ENCODE peak calls at places on chromosome 4, in five cellular contexts. K is BE2C; I is spleen; L is CD8-positive, alpha-beta T cell; P is nephron progenitor cell. O is an unnamed sample.

GRCh38 chr4:106034205-106034604 is 138.9 kb downstream of the NPNT start:
- DNase-seq in K (no peak), I (no peak), L (no peak), P (no peak), O (no peak)

GRCh38 chr4:147831452-147832192 is 99.7 kb downstream of the ARHGAP10 start:
- DNase-seq in K (peak), I (no peak), L (no peak), P (no peak), O (no peak)

GRCh38 chr4:8289956-8290700 is 20.6 kb downstream of the HTRA3 start:
- DNase-seq in K (peak), I (peak), L (no peak), P (no peak), O (peak)

GRCh38 chr4:113901994-113902787 is 77.3 kb downstream of the ARSJ start:
- DNase-seq in K (no peak), I (peak), L (peak), P (no peak), O (no peak)

GRCh38 chr4:15327311-15328298 is 100.2 kb upstream of the C1QTNF7 start:
- DNase-seq in K (no peak), I (no peak), L (no peak), P (no peak), O (no peak)

GRCh38 chr4:75514949-75515612 is 808 bp downstream of the THAP6 start:
- DNase-seq in K (no peak), I (no peak), L (no peak), P (no peak), O (no peak)

GRCh38 chr4:128558896-128559669 is 250.4 kb upstream of the JADE1 start:
- DNase-seq in K (no peak), I (no peak), L (no peak), P (no peak), O (no peak)

GRCh38 chr4:1172971-1173757 is 781 bp upstream of the SPON2 start:
- DNase-seq in K (no peak), I (no peak), L (no peak), P (no peak), O (peak)

GRCh38 chr4:123327846-123328447 is 68.6 kb upstream of the SPRY1 start:
- DNase-seq in K (no peak), I (no peak), L (no peak), P (no peak), O (no peak)

GRCh38 chr4:121706595-121707021 is 9.8 kb upstream of the ANXA5 start:
- DNase-seq in K (no peak), I (no peak), L (peak), P (no peak), O (no peak)

GRCh38 chr4:38926917-38927316 is 59.3 kb downstream of the FAM114A1 start:
- DNase-seq in K (no peak), I (no peak), L (no peak), P (no peak), O (no peak)

GRCh38 chr4:165326831-165327210 is 648 bp upstream of the MSMO1 start:
- DNase-seq in K (no peak), I (peak), L (no peak), P (peak), O (no peak)

GRCh38 chr4:6111354-6111930 is 88.9 kb downstream of the JAKMIP1 start:
- DNase-seq in K (peak), I (no peak), L (no peak), P (no peak), O (no peak)

GRCh38 chr4:31194823-31195222 is 474.7 kb downstream of the PCDH7 start:
- DNase-seq in K (no peak), I (no peak), L (no peak), P (no peak), O (no peak)

GRCh38 chr4:52017809-52018208 is 2.4 kb downstream of the LRRC66 start:
- DNase-seq in K (no peak), I (no peak), L (no peak), P (no peak), O (no peak)

GRCh38 chr4:20773144-20773997 is 73.1 kb downstream of the PACRGL start:
- DNase-seq in K (peak), I (no peak), L (no peak), P (peak), O (peak)

GRCh38 chr4:54228563-54229501 is at the start of gene PDGFRA:
- DNase-seq in K (no peak), I (no peak), L (no peak), P (peak), O (no peak)

GRCh38 chr4:7827566-7827965 is 112.1 kb downstream of the AFAP1 start:
- DNase-seq in K (no peak), I (no peak), L (no peak), P (no peak), O (no peak)

DNA sequence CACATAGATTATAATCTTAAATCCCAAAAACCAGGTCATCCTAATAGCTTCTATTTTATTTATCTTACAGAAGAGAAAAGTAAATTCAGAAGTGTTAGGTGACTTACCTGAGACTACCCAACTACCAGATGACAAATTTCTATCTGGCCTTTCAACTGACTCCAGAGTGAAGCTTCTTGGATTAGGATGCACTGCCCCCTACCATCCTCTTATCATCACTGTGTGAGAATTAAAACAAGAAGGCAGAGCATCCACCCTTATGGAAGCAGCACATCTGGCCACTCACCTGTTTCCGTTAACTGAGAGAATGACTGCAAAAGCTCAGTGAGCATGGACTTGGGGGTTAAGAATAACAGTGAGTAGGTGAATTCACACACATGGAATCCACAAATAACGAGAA is 502.6 kb upstream of the TECRL start:
- DNase-seq in K (no peak), I (no peak), L (no peak), P (no peak), O (no peak)
- TF ChIP-seq CTCF in K (peak), I (no peak), L (no peak), P (no peak), O (no peak)

GRCh38 chr4:59630922-59631321 is 1569.2 kb upstream of the ADGRL3 start:
- DNase-seq in K (no peak), I (no peak), L (no peak), P (no peak), O (no peak)
- TF ChIP-seq CTCF in K (no peak), I (no peak), L (no peak), P (no peak), O (no peak)

DNA sequence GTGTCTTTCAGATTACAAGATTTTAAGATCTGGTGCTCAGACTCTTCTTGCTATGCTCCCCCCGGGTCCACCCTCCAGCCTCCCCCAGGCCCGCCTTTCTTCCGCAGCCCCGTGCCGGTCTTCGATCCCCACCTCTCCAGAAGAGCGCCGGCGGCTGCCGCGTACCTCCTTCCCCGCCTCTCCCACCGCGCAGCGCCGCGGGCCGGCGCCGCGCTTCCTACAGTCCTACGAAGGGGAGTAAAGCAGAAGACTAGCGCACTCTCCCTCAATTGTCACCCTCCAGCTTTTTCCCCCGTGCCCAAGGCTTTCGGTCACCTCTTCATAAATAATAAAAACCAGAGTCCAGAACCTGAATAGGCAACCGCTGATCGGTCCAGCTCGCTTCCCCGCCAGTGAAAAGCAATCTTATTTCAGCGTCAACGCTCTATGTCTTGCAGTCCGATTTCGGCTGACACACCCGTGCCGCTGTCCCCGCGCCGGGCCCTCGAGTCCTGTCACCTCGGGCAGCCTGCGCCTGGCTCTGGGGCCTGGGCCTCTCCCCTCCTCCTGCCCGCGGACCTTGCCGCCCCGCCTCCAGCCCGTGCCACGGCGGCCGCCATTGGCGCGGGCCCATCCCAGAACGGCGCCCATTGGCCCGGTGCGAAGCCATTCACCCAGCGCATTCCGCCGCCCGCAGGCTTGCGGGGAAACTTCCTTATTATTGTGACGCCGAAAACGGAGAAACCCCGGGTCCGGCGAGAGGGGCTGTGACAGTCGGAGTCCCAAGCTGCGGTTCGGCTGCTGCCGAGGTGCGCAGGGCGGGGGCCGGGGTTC is at the start of gene HERC3:
- DNase-seq in K (peak), I (peak), L (peak), P (peak), O (peak)
- TF ChIP-seq CTCF in K (no peak), I (no peak), L (no peak), P (no peak), O (no peak)

DNA sequence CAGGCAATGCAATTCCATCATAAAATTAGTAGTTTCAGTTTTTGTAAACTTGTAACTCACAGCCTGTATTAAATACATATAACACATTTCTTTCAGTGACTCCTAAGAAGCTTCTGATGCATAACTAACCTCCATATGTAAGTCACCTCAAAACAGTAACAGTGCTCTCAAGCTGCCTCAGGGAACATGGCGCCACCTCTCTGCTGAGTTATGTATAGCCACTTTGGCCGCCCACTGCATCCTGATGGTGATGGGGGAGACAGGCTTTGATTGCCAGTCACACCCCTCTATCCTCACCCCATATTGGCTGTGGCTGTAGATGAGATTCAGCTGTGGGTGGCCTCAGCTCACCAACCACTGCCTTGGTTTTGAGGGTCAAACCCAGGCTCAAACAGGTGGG is 54.3 kb downstream of the LRBA start:
- DNase-seq in K (peak), I (no peak), L (peak), P (no peak), O (peak)
- TF ChIP-seq CTCF in K (peak), I (no peak), L (peak), P (no peak), O (peak)

DNA sequence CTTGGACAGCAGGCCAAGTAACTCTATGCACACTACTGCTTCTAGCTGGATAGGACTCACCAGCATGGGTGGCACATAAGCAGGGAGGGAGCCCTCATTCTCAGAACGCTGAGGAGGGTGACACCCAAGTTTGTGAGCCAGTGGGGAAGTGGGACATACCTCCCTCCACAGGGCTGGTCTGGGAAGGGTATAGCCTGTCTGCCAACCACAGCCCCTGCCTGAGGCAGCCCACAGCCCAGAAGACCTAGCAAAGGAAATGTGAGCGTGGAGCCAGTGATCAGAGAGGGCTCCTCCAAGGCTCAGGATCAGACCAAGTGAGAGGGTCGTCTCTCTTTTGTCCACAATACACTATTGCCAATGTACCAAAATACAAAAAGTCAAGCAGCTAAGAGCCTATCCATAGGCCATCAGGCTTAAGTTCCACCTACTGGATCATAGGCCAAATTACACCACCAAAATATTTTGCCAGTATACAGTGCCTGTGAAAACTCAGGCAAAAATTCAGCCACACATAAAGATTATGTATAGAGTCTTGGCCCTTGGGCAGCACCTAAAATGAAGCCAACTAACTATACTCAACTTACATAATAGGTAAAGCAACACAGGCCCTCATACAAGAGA is 1203.1 kb downstream of the PCDH18 start:
- DNase-seq in K (no peak), I (no peak), L (no peak), P (no peak), O (no peak)
- TF ChIP-seq CTCF in K (peak), I (no peak), L (no peak), P (peak), O (peak)

GRCh38 chr4:4595252-4595651 is 53.4 kb upstream of the STX18 start:
- DNase-seq in K (no peak), I (no peak), L (no peak), P (no peak), O (no peak)
- TF ChIP-seq CTCF in K (peak), I (no peak), L (no peak), P (no peak), O (peak)

GRCh38 chr4:55948726-55949479 is at the start of gene CEP135:
- DNase-seq in K (peak), I (peak), L (peak), P (peak), O (peak)
- TF ChIP-seq CTCF in K (peak), I (peak), L (peak), P (peak), O (peak)

DNA sequence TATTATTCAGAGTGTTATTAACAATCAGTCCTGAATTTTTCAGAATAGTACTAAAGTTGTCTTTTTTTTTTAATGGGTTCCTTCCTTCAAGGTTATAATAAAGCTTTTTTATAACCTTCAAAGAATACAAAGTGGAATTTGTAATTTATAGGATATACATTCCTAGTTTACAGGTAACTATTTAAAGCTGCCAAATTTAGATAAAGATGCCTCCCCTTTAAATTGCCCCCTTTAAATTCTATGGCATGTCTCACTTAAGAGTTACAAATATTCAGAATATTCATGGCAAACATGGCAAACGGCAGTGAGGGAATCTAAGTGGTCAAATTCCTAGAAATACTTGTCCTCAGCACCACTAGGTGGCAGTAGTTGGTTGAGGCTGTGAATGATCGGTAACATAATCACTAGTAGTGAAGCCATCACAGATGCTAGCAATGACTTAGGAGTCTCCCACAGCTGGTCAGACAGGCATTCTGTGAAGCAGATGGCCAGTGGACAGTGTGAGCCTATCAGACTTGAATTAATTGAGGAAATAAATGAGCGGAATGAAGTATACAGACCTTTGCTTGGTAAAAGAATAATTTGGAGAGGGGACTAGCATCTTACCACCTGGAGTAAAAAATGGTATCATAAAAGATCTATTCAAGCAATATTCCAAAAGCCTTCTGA is 86.4 kb downstream of the CBR4 start:
- DNase-seq in K (peak), I (no peak), L (peak), P (peak), O (peak)
- TF ChIP-seq CTCF in K (peak), I (peak), L (peak), P (peak), O (peak)

DNA sequence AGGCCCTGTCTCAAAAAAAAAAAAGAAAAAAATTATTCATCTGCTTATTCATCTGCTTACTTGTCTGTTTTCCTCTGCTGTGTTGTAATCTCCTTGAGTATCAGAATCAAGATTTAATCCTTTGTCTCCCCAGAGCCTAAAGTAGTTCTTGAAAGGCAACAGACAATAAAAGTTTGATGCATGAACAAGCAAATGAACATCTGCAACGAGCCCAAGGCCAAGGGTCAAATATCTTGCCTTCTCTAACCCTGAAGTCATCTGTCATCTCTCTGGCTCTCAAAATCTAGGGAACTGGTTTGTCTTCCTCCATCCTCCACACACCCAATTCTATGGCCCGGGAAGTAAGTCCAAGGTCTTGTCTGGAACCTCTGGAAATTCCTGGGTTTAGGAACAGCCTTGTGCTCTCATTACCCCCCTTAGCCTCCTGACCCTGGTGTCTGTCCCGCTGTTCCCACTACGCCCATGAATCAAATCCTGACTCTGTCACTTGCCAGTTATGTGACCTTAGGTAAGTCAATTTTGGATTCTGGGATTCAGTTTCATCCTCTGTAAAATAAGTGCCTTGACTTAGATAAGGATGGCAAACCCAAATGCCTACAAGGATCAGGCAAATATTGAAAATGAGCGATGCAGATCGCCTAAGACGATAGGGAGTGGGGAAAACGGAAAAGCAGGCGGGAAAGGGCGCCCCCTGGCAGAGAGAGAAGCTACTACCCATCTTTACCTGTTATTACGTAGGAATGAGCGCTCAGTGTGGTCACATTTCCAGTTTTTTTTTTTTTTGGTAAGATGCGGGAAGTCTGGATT is 102.7 kb upstream of the DHX15 start:
- DNase-seq in K (peak), I (no peak), L (no peak), P (peak), O (peak)
- TF ChIP-seq CTCF in K (peak), I (no peak), L (no peak), P (peak), O (peak)

O was measured in glutamatergic neuron.